ENCODE peak calls at places on chromosomes 12 and 14, in four cellular contexts. Q is stomach, J is gastrocnemius medialis, V is breast epithelium. A is an unnamed sample.

GRCh38 chr14:39998114-39998513 is 565.9 kb upstream of the FBXO33 start:
- DNase-seq in J (no peak), Q (no peak), V (no peak), A (no peak)

GRCh38 chr12:87439990-87440827 is 589.0 kb downstream of the C12orf50 start:
- DNase-seq in Q (peak; percentile 46), V (peak; percentile 58), J (no peak), A (no peak)

GRCh38 chr14:65915125-65915524 is 502.6 kb downstream of the FUT8 start:
- DNase-seq in J (no peak), V (no peak), Q (no peak), A (no peak)

GRCh38 chr12:131171029-131171428 is 217.3 kb downstream of the ADGRD1 start:
- DNase-seq in V (no peak), J (no peak), Q (no peak), A (no peak)

GRCh38 chr12:113088037-113088436 is 31.5 kb downstream of the DTX1 start:
- DNase-seq in V (no peak), J (no peak), Q (no peak), A (no peak)

GRCh38 chr12:76026643-76027063 is 4.9 kb downstream of the PHLDA1 start:
- DNase-seq in V (no peak), J (no peak), Q (no peak), A (no peak)

GRCh38 chr12:38776657-38777056 is 128.7 kb downstream of the CPNE8 start:
- DNase-seq in Q (no peak), J (no peak), V (no peak), A (no peak)

GRCh38 chr12:5615760-5616159 is 183.9 kb downstream of the NTF3 start:
- DNase-seq in V (no peak), Q (no peak), J (no peak), A (no peak)

GRCh38 chr12:87082756-87083155 is 826.6 kb upstream of the MGAT4C start:
- DNase-seq in J (no peak), V (no peak), Q (no peak), A (no peak)

GRCh38 chr12:88391556-88391955 is 188.7 kb downstream of the KITLG start:
- DNase-seq in Q (no peak), J (no peak), V (no peak), A (no peak)

GRCh38 chr12:74725154-74725553 is 187.5 kb downstream of the ATXN7L3B start:
- DNase-seq in J (no peak), V (no peak), Q (no peak), A (no peak)

GRCh38 chr14:49769581-49770211 is 1.7 kb downstream of the KLHDC2 start:
- DNase-seq in Q (no peak), J (no peak), V (no peak), A (no peak)

GRCh38 chr14:101836131-101836530 is 74.6 kb downstream of the PPP2R5C start:
- DNase-seq in J (no peak), Q (no peak), V (no peak), A (no peak)

GRCh38 chr12:108129017-108129812 is at the start of gene WSCD2:
- DNase-seq in Q (peak; percentile 40), J (no peak), V (no peak), A (peak; percentile 21)

GRCh38 chr14:59918824-59919581 is 941 bp upstream of the LRRC9 start:
- DNase-seq in J (no peak), V (no peak), Q (no peak), A (no peak)

GRCh38 chr14:105199093-105199492 is 18.0 kb upstream of the NUDT14 start:
- DNase-seq in J (no peak), Q (no peak), V (no peak), A (no peak)

GRCh38 chr12:10661338-10661737 is 12.5 kb downstream of the STYK1 start:
- DNase-seq in V (no peak), J (no peak), Q (no peak), A (no peak)

GRCh38 chr12:10128687-10129086 is 1.3 kb downstream of the CLEC7A start:
- DNase-seq in J (no peak), Q (no peak), V (no peak), A (no peak)

GRCh38 chr12:124238886-124239285 is 56.0 kb upstream of the RFLNA start:
- DNase-seq in Q (peak; percentile 74), V (no peak), J (no peak), A (no peak)

GRCh38 chr14:95713596-95714371 is at the start of gene TCL1A:
- DNase-seq in Q (no peak), V (no peak), J (no peak), A (no peak)

GRCh38 chr12:91142184-91142583 is 30.9 kb upstream of the LUM start:
- DNase-seq in Q (no peak), V (no peak), J (no peak), A (no peak)
- H3K27ac ChIP-seq in Q (no peak overlapping the region), V (no peak overlapping the region), J (no peak overlapping the region), A (no peak overlapping the region)

GRCh38 chr12:47242426-47242825 is 162.7 kb upstream of the AMIGO2 start:
- DNase-seq in Q (no peak), V (no peak), J (no peak), A (no peak)
- TF ChIP-seq POLR2A in Q (no peak), V (no peak), J (no peak), A (no peak)

GRCh38 chr12:121186826-121187225 is 23.1 kb upstream of the P2RX4 start:
- DNase-seq in Q (no peak), J (no peak), V (no peak), A (no peak)
- H3K4me3 ChIP-seq in Q (no peak overlapping the region), J (no peak overlapping the region), V (no peak overlapping the region), A (no peak overlapping the region)

GRCh38 chr12:105334001-105334400 is 3.5 kb downstream of the C12orf75 start:
- DNase-seq in V (no peak), Q (no peak), J (no peak), A (no peak)
- H3K27ac ChIP-seq in V (no peak overlapping the region), Q (no peak overlapping the region), J (no peak overlapping the region), A (no peak overlapping the region)

GRCh38 chr12:103431387-103431786 is 64.4 kb downstream of the C12orf42 start:
- DNase-seq in Q (no peak), V (no peak), J (no peak), A (no peak)

GRCh38 chr12:103431950-103432349 is 63.8 kb downstream of the C12orf42 start:
- DNase-seq in V (no peak), J (no peak), Q (no peak), A (no peak)
- TF ChIP-seq POLR2A in V (no peak), J (no peak), Q (no peak), A (no peak)

A was measured in tibial nerve.